ENCODE peak calls at places on chromosome 7, in four cellular contexts. G, O, E and P are unnamed samples.

GRCh38 chr7:28474267-28474618 is 61.9 kb downstream of the CREB5 start:
- DNase-seq in G (no peak), O (no peak), E (no peak), P (no peak)

GRCh38 chr7:111240371-111240770 is 149.4 kb downstream of the LRRN3 start:
- DNase-seq in G (no peak), O (no peak), E (no peak), P (no peak)

GRCh38 chr7:37786741-37787569 is 61.4 kb upstream of the NME8 start:
- DNase-seq in G (no peak), O (no peak), E (no peak), P (no peak)

GRCh38 chr7:106776618-106777347 is 88.3 kb upstream of the PIK3CG start:
- DNase-seq in G (no peak), O (no peak), E (no peak), P (no peak)

GRCh38 chr7:17105701-17106100 is 192.8 kb upstream of the AHR start:
- DNase-seq in G (no peak), O (no peak), E (no peak), P (no peak)

GRCh38 chr7:106070567-106071254 is 41.4 kb downstream of the SYPL1 start:
- DNase-seq in G (no peak), O (no peak), E (no peak), P (no peak)

GRCh38 chr7:25025218-25025671 is 45.3 kb upstream of the OSBPL3 start:
- DNase-seq in G (no peak), O (no peak), E (peak), P (no peak)

GRCh38 chr7:65001291-65001814 is 5.1 kb downstream of the ERV3-1 start:
- DNase-seq in G (no peak), O (no peak), E (no peak), P (no peak)

GRCh38 chr7:155945670-155946325 is 133.5 kb upstream of the SHH start:
- DNase-seq in G (no peak), O (no peak), E (no peak), P (no peak)

GRCh38 chr7:15667999-15668398 is 18.5 kb downstream of the MEOX2 start:
- DNase-seq in G (no peak), O (no peak), E (no peak), P (no peak)

GRCh38 chr7:156816943-156817572 is 75.9 kb downstream of the LMBR1 start:
- DNase-seq in G (no peak), O (no peak), E (peak), P (no peak)

GRCh38 chr7:122463631-122464030 is 159.1 kb upstream of the FEZF1 start:
- DNase-seq in G (no peak), O (no peak), E (no peak), P (no peak)

GRCh38 chr7:30845426-30846135 is 66.1 kb upstream of the AQP1 start:
- DNase-seq in G (no peak), O (peak), E (peak), P (no peak)

GRCh38 chr7:70481717-70482116 is 650.2 kb upstream of the GALNT17 start:
- DNase-seq in G (no peak), O (no peak), E (no peak), P (no peak)

GRCh38 chr7:128221929-128222403 is 19.1 kb upstream of the LEP start:
- DNase-seq in G (no peak), O (no peak), E (peak), P (no peak)

GRCh38 chr7:44310221-44310848 is 15.1 kb downstream of the CAMK2B start:
- DNase-seq in G (no peak), O (peak), E (no peak), P (no peak)

GRCh38 chr7:114364151-114364550 is 50.5 kb upstream of the FOXP2 start:
- DNase-seq in G (no peak), O (no peak), E (no peak), P (no peak)

GRCh38 chr7:1857487-1858425 is 187.7 kb downstream of the ELFN1 start:
- DNase-seq in G (no peak), O (peak), E (no peak), P (no peak)

GRCh38 chr7:50342616-50343114 is 38.1 kb downstream of the IKZF1 start:
- DNase-seq in G (no peak), O (no peak), E (no peak), P (no peak)

GRCh38 chr7:140059288-140060242 is 3.2 kb downstream of the PARP12 start:
- DNase-seq in G (no peak), O (peak), E (peak), P (no peak)

GRCh38 chr7:24820730-24821044 is 63.4 kb upstream of the GSDME start:
- DNase-seq in G (no peak), O (no peak), E (peak), P (no peak)

GRCh38 chr7:7427363-7427762 is 108.3 kb downstream of the COL28A1 start:
- DNase-seq in G (no peak), O (no peak), E (no peak), P (no peak)

GRCh38 chr7:30556854-30557644 is 37.6 kb upstream of the GARS1 start:
- DNase-seq in G (no peak), O (no peak), E (no peak), P (peak)

GRCh38 chr7:88888684-88889083 is 93.1 kb upstream of the TEX47 start:
- DNase-seq in G (no peak), O (no peak), E (no peak), P (no peak)

GRCh38 chr7:80124870-80125269 is 9.8 kb upstream of the GNAI1 start:
- DNase-seq in G (no peak), O (no peak), E (no peak), P (no peak)

GRCh38 chr7:108073305-108074070 is 56.7 kb downstream of the LAMB4 start:
- DNase-seq in G (no peak), O (no peak), E (no peak), P (no peak)

GRCh38 chr7:1679966-1680730 is 10.1 kb downstream of the ELFN1 start:
- DNase-seq in G (no peak), O (no peak), E (no peak), P (no peak)

GRCh38 chr7:37096341-37096740 is 352.3 kb downstream of the ELMO1 start:
- DNase-seq in G (no peak), O (no peak), E (no peak), P (no peak)

GRCh38 chr7:75033064-75033463 is 40.5 kb downstream of the RCC1L start:
- DNase-seq in G (no peak), O (no peak), E (peak), P (no peak)